ENCODE peak calls at places on chromosomes 16 and 17, in seven cellular contexts. N, Y, K, V, I, Z and M are unnamed samples.

GRCh38 chr17:17476865-17477467 is at the start of gene MED9:
- DNase-seq in N (peak), Y (peak), K (peak), V (peak), I (peak), Z (peak), M (peak)

GRCh38 chr16:6335072-6335471 is 997.6 kb upstream of the RBFOX1 start:
- DNase-seq in N (peak), Y (no peak), K (peak), V (peak), I (no peak), Z (no peak), M (no peak)

GRCh38 chr16:10081201-10081940 is 100.9 kb downstream of the GRIN2A start:
- DNase-seq in N (no peak), Y (no peak), K (no peak), V (peak), I (no peak), Z (no peak), M (no peak)

GRCh38 chr16:27441276-27441675 is 39.3 kb downstream of the IL21R start:
- DNase-seq in N (no peak), Y (no peak), K (no peak), V (no peak), I (no peak), Z (peak), M (no peak)

GRCh38 chr17:50094243-50094752 is 853 bp upstream of the PDK2 start:
- DNase-seq in N (peak), Y (peak), K (peak), V (peak), I (peak), Z (peak), M (peak)

GRCh38 chr17:42378597-42379594 is 9.3 kb downstream of the STAT3 start:
- DNase-seq in N (no peak), Y (no peak), K (peak), V (no peak), I (no peak), Z (no peak), M (peak)

GRCh38 chr16:89581045-89581695 is 5.6 kb downstream of the CPNE7 start:
- DNase-seq in N (peak), Y (peak), K (peak), V (peak), I (no peak), Z (no peak), M (no peak)

GRCh38 chr16:85452364-85453178 is 160.6 kb upstream of the GSE1 start:
- DNase-seq in N (no peak), Y (no peak), K (no peak), V (no peak), I (no peak), Z (no peak), M (no peak)

GRCh38 chr17:40992666-40993065 is 1.3 kb downstream of the KRTAP3-3 start:
- DNase-seq in N (no peak), Y (no peak), K (no peak), V (no peak), I (no peak), Z (no peak), M (no peak)

GRCh38 chr17:45001310-45001709 is 33.2 kb upstream of the C1QL1 start:
- DNase-seq in N (no peak), Y (no peak), K (no peak), V (no peak), I (no peak), Z (no peak), M (no peak)

GRCh38 chr16:13012591-13012990 is 111.2 kb downstream of the SHISA9 start:
- DNase-seq in N (no peak), Y (no peak), K (no peak), V (no peak), I (no peak), Z (no peak), M (no peak)

GRCh38 chr16:12260647-12261262 is 284.2 kb downstream of the SNX29 start:
- DNase-seq in N (peak), Y (no peak), K (peak), V (no peak), I (no peak), Z (no peak), M (no peak)

GRCh38 chr17:58326609-58327341 is 1.8 kb downstream of the TSPOAP1 start:
- DNase-seq in N (no peak), Y (no peak), K (no peak), V (no peak), I (no peak), Z (no peak), M (no peak)

GRCh38 chr16:27460663-27461482 is 58.9 kb downstream of the IL21R start:
- DNase-seq in N (peak), Y (no peak), K (peak), V (no peak), I (no peak), Z (no peak), M (no peak)

GRCh38 chr16:65572156-65572555 is 450.3 kb upstream of the CDH11 start:
- DNase-seq in N (peak), Y (peak), K (peak), V (peak), I (no peak), Z (no peak), M (no peak)

GRCh38 chr17:82241926-82242697 is 13.3 kb downstream of the SLC16A3 start:
- DNase-seq in N (peak), Y (no peak), K (peak), V (no peak), I (no peak), Z (no peak), M (peak)

GRCh38 chr17:82823004-82823403 is 16.8 kb downstream of the ZNF750 start:
- DNase-seq in N (no peak), Y (no peak), K (no peak), V (no peak), I (no peak), Z (no peak), M (no peak)

GRCh38 chr17:30426292-30426691 is 47.6 kb downstream of the CPD start:
- DNase-seq in N (no peak), Y (no peak), K (peak), V (no peak), I (no peak), Z (no peak), M (no peak)

DNA sequence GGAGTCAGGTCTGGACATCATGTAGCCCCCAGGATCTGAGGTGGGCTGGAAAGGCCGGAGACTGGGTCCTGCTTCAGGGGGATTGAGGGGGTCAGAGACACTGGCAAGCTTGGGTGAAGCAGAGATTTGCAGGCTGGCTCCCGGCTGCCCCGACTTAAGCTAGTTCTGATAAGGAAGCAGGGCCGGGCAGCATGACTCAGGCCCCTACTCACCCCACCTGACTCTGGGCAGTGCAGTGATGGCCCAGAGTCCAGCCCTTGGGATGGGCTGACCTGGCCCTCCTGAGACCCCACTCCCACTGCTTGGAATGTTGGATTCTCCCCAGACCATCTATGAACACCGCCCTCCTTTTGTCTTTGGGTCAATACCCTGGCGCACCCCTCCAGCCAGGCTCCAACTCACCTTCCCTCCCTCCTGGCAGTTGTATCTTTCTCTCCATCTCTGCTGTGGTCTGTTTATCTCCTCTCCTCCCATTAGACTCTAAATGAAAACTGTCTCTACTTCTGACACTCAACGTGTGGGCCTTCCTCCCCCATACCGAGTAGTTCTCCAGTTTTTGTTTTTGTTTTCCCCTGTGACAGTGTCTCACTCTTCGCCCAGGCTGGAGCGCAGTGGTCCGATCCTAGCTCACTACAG is 21.0 kb downstream of the LGALS3BP start:
- DNase-seq in N (no peak), Y (no peak), K (no peak), V (no peak), I (no peak), Z (no peak), M (no peak)
- H3K4me3 ChIP-seq in N (no peak), Y (no peak), K (no peak), V (no peak), I (no peak), Z (no peak), M (no peak)

DNA sequence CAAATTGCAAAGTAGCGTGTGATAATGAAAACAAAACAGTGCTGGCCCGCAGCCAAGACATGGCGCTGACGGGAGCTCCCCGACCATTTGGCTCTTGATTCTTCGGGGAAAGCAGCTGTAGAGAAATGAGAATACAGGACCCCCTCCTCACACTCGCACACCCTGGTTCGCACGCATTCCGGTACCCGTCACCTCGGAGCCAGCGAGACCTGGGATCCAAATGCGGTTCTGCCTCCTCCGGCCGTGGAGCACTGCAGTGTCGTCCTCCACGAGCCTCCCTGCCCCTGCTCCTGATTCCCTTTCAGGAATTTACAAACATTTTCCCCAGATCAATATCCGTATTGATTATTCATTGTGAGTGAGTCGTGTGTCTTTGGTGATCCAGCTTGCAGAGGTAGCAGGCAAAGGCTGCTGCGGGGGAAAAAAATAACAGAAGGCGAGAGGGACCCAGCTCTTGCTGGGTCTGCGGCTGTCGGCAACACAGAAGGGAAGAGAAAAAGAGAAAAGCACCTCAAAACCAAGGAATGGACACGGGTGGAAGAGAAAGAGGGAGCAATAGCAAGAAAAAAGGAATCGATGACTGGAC is 184.1 kb upstream of the ZFHX3 start:
- DNase-seq in N (no peak), Y (no peak), K (peak), V (no peak), I (no peak), Z (no peak), M (no peak)
- H3K4me3 ChIP-seq in N (no peak), Y (no peak), K (peak), V (peak), I (no peak), Z (no peak), M (no peak)

GRCh38 chr17:71284032-71284755 is 836.6 kb upstream of the SOX9 start:
- DNase-seq in N (no peak), Y (no peak), K (no peak), V (no peak), I (no peak), Z (no peak), M (no peak)
- H3K4me3 ChIP-seq in N (no peak), Y (no peak), K (no peak), V (no peak), I (no peak), Z (no peak), M (no peak)

GRCh38 chr17:31496097-31496496 is 104.6 kb downstream of the RAB11FIP4 start:
- DNase-seq in N (no peak), Y (no peak), K (no peak), V (no peak), I (no peak), Z (no peak), M (no peak)
- H3K4me3 ChIP-seq in N (no peak), Y (no peak), K (no peak), V (no peak), I (no peak), Z (no peak), M (no peak)

DNA sequence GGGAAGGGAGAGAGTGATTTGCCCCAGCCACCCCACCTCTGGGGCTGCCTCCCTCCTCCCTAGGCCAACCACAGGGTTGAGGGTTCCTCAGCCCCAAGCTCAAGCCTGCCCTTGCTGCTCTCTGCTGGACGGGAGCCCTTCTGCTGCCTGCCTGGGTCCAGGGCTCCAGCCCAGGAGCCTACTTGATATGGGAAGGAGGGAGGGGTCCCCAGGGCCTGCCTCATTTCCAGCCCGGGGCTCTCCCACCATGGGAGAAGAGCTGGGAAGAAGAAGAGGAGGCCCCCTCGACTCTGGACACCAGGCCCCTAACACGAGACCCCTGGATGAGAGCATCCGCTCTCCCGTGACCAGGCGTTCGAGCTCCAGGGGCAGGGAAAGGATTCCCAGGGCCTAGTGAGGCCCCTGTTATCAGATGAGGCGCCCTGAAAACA is 726 bp downstream of the SLC16A5 start:
- DNase-seq in N (no peak), Y (no peak), K (no peak), V (no peak), I (peak), Z (no peak), M (no peak)
- H3K4me3 ChIP-seq in N (peak), Y (peak), K (peak), V (peak), I (peak), Z (peak), M (no peak)

DNA sequence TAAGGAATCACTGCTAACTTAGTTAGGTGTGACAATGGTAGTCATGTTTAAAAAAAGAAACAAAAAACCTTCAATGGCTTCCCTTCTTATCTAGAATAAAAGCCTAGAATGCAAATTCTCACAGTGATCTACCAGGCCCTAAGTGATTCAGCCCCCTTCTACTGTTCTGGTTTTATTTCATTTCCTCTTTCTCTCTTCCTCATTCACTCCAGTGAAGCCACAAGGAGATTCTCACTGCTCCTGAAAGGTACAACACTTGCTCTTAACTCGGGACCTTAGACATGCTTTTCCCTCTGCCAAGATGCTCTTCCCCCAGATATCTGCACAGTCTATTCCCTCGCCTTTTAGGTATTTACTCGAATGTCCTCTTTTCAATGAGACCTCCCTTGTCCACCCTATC is 3.7 kb downstream of the PIGS start:
- DNase-seq in N (no peak), Y (no peak), K (no peak), V (no peak), I (no peak), Z (no peak), M (no peak)
- H3K4me3 ChIP-seq in N (no peak), Y (no peak), K (no peak), V (no peak), I (no peak), Z (no peak), M (no peak)

DNA sequence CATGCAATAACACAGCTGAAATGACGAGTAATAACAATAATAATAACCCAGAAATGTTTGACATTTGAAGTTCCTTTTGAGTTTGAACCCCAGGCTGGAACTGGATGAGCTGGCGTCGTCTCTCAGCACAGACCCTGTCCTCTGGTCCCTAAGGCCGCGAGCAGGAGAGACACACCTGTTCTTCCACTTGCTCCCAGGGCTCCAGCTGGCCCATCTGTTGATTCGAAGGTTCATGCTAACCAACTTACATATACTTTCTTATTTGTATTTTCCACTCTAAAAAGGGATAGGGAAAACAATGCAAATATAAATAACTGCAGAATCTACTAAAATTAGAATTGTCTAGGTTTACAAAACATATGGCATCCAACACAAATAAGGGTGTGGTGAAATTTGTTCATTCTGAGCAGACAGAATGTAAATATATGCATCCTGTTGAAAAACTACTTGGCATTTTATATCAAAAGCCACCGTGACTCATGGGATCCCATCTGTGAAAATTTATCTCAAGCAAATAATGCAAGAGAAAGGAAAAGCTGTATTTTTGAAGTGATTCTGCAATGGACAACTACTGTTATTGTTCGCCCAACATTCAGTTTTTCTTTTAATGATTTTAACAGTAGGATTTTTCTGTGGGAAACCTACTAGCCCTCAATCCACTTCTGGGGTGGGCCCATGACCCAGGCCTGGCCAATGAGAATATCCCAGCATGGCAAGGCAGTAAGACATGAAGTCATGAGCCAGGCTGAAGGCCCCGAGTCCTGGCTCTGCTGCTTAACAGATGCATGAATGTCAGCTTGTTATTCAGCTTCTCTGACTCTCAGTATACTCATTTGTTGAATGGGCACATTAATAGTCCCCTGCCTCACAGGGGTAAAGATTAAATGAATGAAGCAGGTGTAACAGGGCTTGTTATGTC is 13.2 kb upstream of the RGS9 start:
- DNase-seq in N (no peak), Y (no peak), K (peak), V (peak), I (no peak), Z (no peak), M (no peak)
- H3K4me3 ChIP-seq in N (no peak), Y (peak), K (no peak), V (peak), I (peak), Z (no peak), M (no peak)